ENCODE peak calls at places on chromosomes 1 and 21, in eight cellular contexts. T is fibroblast of mammary gland, R is HFFc6, Q is heart left ventricle, P is neural progenitor cell, K is NB4, O is heart right ventricle, F is GM10248. D is an unnamed sample.

GRCh38 chr1:1359668-1360468 is 1.5 kb upstream of the MXRA8 start:
- DNase-seq in T (peak), R (peak), Q (peak), P (no peak), K (no peak), O (peak), F (no peak), D (no peak)

GRCh38 chr1:204617256-204618147 is 68.0 kb downstream of the LRRN2 start:
- DNase-seq in T (no peak), R (no peak), Q (no peak), P (no peak), K (no peak), O (no peak), F (no peak), D (no peak)

GRCh38 chr1:40232444-40232843 is 15.3 kb upstream of the TMCO2 start:
- DNase-seq in T (no peak), R (no peak), Q (no peak), P (no peak), K (no peak), O (no peak), F (peak), D (peak)

GRCh38 chr1:13965770-13966398 is 265.9 kb downstream of the PRDM2 start:
- DNase-seq in T (peak), R (peak), Q (peak), P (peak), K (peak), O (peak), F (peak), D (peak)

GRCh38 chr21:46194374-46195334 is 10.4 kb upstream of the SPATC1L start:
- DNase-seq in T (no peak), R (no peak), Q (no peak), P (no peak), K (no peak), O (no peak), F (no peak), D (no peak)

GRCh38 chr1:77467196-77467595 is 185.4 kb downstream of the AK5 start:
- DNase-seq in T (no peak), R (no peak), Q (no peak), P (no peak), K (no peak), O (no peak), F (no peak), D (no peak)

GRCh38 chr1:29685387-29685786 is 449.1 kb downstream of the PTPRU start:
- DNase-seq in T (no peak), R (no peak), Q (no peak), P (no peak), K (no peak), O (no peak), F (no peak), D (no peak)

GRCh38 chr1:181100015-181100905 is 11.8 kb downstream of the IER5 start:
- DNase-seq in T (peak), R (peak), Q (no peak), P (peak), K (peak), O (no peak), F (no peak), D (peak)

GRCh38 chr1:163820190-163820589 is 498.4 kb downstream of the NUF2 start:
- DNase-seq in T (no peak), R (no peak), Q (no peak), P (no peak), K (no peak), O (no peak), F (no peak), D (no peak)

GRCh38 chr1:52032785-52033131 is 852 bp downstream of the KTI12 start:
- DNase-seq in T (peak), R (peak), Q (peak), P (no peak), K (peak), O (peak), F (peak), D (peak)
- TF ChIP-seq CTCF in T (no peak), R (no peak), Q (no peak), P (no peak), K (no peak), O (no peak), F (no peak), D (no peak)

DNA sequence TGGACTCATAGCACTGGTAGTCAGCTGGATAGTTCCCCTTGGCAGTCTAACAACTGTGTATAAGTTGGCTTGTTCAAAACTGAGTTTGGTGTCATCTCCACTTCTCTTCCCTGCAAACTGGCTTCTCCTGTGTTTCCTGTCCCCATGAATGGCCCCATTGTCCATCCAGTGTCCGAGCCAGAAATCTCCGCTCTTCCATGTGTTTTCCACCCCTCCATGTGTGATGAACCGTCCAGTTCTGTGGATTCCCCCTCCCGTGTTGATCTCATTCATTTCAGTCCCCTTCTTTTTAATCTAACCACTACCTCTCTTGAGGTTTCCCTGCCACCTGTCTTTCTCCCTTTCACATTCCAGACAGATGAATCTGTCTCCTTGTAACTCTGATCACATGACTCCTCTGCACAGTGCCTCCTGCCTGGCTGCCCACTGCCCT is 195.7 kb downstream of the ROR1 start:
- DNase-seq in T (no peak), R (no peak), Q (no peak), P (no peak), K (no peak), O (no peak), F (no peak), D (no peak)
- TF ChIP-seq CTCF in T (no peak), R (no peak), Q (no peak), P (no peak), K (no peak), O (no peak), F (no peak), D (no peak)

GRCh38 chr21:29232601-29233541 is 65.9 kb upstream of the BACH1 start:
- DNase-seq in T (peak), R (peak), Q (no peak), P (no peak), K (peak), O (no peak), F (no peak), D (peak)
- TF ChIP-seq CTCF in T (peak), R (no peak), Q (no peak), P (no peak), K (no peak), O (no peak), F (no peak), D (no peak)

GRCh38 chr1:199546323-199546722 is 481.2 kb upstream of the NR5A2 start:
- DNase-seq in T (peak), R (peak), Q (no peak), P (no peak), K (no peak), O (no peak), F (no peak), D (no peak)
- TF ChIP-seq CTCF in T (no peak), R (no peak), Q (no peak), P (no peak), K (no peak), O (no peak), F (no peak), D (no peak)

DNA sequence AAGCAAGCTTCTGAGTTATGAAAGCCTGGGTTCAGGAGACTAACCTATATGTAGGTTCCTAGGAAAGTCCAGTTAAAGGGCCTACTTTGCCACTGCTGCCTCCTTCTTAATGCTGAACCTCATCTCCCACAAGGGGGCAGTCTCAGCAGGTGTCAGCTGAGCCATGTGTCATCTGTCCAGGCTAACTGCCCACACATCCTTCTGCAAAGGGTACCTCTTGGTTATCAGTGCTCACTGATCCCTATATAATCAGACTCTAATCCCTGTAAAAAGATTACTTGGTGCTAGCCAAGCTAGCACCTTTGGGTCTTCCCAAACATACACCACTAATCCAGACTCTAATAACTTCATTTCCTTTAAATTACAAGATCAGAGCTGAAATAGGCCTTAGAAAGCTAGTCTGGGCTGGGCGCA is 9.0 kb downstream of the PRDX1 start:
- DNase-seq in T (peak), R (peak), Q (peak), P (peak), K (peak), O (no peak), F (peak), D (peak)
- TF ChIP-seq CTCF in T (peak), R (peak), Q (peak), P (peak), K (peak), O (peak), F (peak), D (peak)

GRCh38 chr1:155967410-155968400 is 10.6 kb downstream of the ARHGEF2 start:
- DNase-seq in T (no peak), R (no peak), Q (peak), P (no peak), K (peak), O (peak), F (no peak), D (peak)
- TF ChIP-seq CTCF in T (no peak), R (no peak), Q (no peak), P (no peak), K (no peak), O (no peak), F (no peak), D (no peak)

GRCh38 chr1:88013485-88013884 is 670.6 kb upstream of the PKN2 start:
- DNase-seq in T (peak), R (no peak), Q (no peak), P (no peak), K (no peak), O (no peak), F (no peak), D (no peak)

GRCh38 chr1:88014126-88014525 is 669.9 kb upstream of the PKN2 start:
- DNase-seq in T (no peak), R (no peak), Q (no peak), P (no peak), K (no peak), O (no peak), F (no peak), D (no peak)

DNA sequence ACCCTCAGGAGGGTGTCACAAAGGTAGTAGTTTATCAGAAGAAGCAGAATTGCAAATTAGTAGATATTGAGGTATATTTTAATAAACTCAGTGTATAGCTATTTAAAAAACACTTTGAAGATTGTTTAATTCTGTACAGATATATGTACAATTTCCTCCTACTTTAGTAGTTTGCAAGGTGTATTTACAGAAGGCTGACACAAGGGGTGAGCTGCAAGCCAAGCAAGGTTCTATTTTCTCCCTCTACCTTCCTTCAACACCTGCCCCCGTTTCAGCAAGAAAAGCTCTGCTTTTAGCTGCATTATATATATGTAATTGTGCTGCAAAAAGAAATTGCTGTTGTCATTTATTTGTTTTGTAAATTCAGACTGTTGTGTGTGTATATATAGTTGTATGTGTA is 674.2 kb upstream of the PKN2 start:
- DNase-seq in T (no peak), R (no peak), Q (no peak), P (no peak), K (no peak), O (no peak), F (no peak), D (no peak)
- TF ChIP-seq CTCF in T (no peak), R (no peak), Q (no peak), P (peak), K (no peak), O (no peak), F (no peak), D (no peak)